ENCODE peak calls at places on chromosomes 5 and 9, in seven cellular contexts. M, U, G, S, Z, Q and I are unnamed samples.

GRCh38 chr5:133399247-133399891 is 213.0 kb downstream of the FSTL4 start:
- DNase-seq in M (no peak), U (no peak), G (no peak), S (no peak), Z (no peak), Q (no peak), I (no peak)

GRCh38 chr9:18499987-18500386 is 26.0 kb downstream of the ADAMTSL1 start:
- DNase-seq in M (no peak), U (no peak), G (no peak), S (no peak), Z (no peak), Q (no peak), I (no peak)

GRCh38 chr5:52838306-52839015 is 50.7 kb downstream of the ITGA1 start:
- DNase-seq in M (no peak), U (no peak), G (no peak), S (no peak), Z (no peak), Q (no peak), I (no peak)

GRCh38 chr9:128136816-128137793 is 9.6 kb upstream of the PTGES2 start:
- DNase-seq in M (no peak), U (peak; percentile 36), G (no peak), S (no peak), Z (no peak), Q (peak; percentile 54), I (no peak)

GRCh38 chr9:112348257-112348992 is 15.0 kb upstream of the PTBP3 start:
- DNase-seq in M (no peak), U (no peak), G (peak; percentile 91), S (no peak), Z (peak; percentile 61), Q (peak; percentile 88), I (no peak)

GRCh38 chr9:138096192-138096845 is 218.7 kb downstream of the CACNA1B start:
- DNase-seq in M (no peak), U (no peak), G (no peak), S (no peak), Z (no peak), Q (no peak), I (no peak)

GRCh38 chr9:4886698-4887097 is 94.0 kb downstream of the RCL1 start:
- DNase-seq in M (peak; percentile 75), U (no peak), G (no peak), S (no peak), Z (no peak), Q (no peak), I (no peak)

GRCh38 chr5:9512452-9512851 is 33.4 kb downstream of the SEMA5A start:
- DNase-seq in M (no peak), U (no peak), G (no peak), S (no peak), Z (no peak), Q (no peak), I (no peak)

GRCh38 chr9:22446950-22447606 is 454 bp downstream of the DMRTA1 start:
- DNase-seq in M (no peak), U (no peak), G (peak; percentile 65), S (no peak), Z (peak; percentile 60), Q (peak; percentile 87), I (no peak)

GRCh38 chr9:76893395-76893932 is 12.4 kb downstream of the PRUNE2 start:
- DNase-seq in M (no peak), U (no peak), G (no peak), S (no peak), Z (no peak), Q (no peak), I (no peak)

GRCh38 chr5:168317521-168318147 is 26.2 kb downstream of the WWC1 start:
- DNase-seq in M (no peak), U (peak; percentile 36), G (no peak), S (no peak), Z (peak; percentile 74), Q (no peak), I (peak; percentile 53)

GRCh38 chr9:2461886-2462285 is 159.7 kb upstream of the VLDLR start:
- DNase-seq in M (no peak), U (no peak), G (no peak), S (no peak), Z (no peak), Q (no peak), I (no peak)

GRCh38 chr5:56557198-56557597 is 258.2 kb upstream of the MAP3K1 start:
- DNase-seq in M (no peak), U (no peak), G (no peak), S (no peak), Z (no peak), Q (no peak), I (no peak)

GRCh38 chr9:136982232-136983051 is at the start of gene LCNL1:
- DNase-seq in M (no peak), U (no peak), G (no peak), S (no peak), Z (no peak), Q (no peak), I (no peak)

GRCh38 chr9:98118640-98119601 is at the start of gene TRIM14:
- DNase-seq in M (no peak), U (peak; percentile 87), G (peak; percentile 85), S (peak; percentile 76), Z (peak; percentile 90), Q (peak; percentile 94), I (no peak)

GRCh38 chr9:71279188-71279739 is 157.8 kb upstream of the TRPM3 start:
- DNase-seq in M (no peak), U (no peak), G (no peak), S (no peak), Z (no peak), Q (no peak), I (no peak)

GRCh38 chr5:125413861-125414260 is 667.4 kb upstream of the ZNF608 start:
- DNase-seq in M (no peak), U (no peak), G (no peak), S (no peak), Z (no peak), Q (no peak), I (no peak)

GRCh38 chr5:149550608-149551226 is 522 bp downstream of the CSNK1A1 start:
- DNase-seq in M (no peak), U (peak; percentile 32), G (peak; percentile 35), S (no peak), Z (peak; percentile 39), Q (no peak), I (no peak)

GRCh38 chr5:135362102-135362501 is 36.9 kb downstream of the MACROH2A1 start:
- DNase-seq in M (no peak), U (no peak), G (no peak), S (no peak), Z (no peak), Q (no peak), I (no peak)

GRCh38 chr5:119274024-119274766 is 81.6 kb upstream of the TNFAIP8 start:
- DNase-seq in M (no peak), U (no peak), G (peak; percentile 42), S (no peak), Z (no peak), Q (no peak), I (no peak)

GRCh38 chr5:119274767-119275130 is 81.1 kb upstream of the TNFAIP8 start:
- DNase-seq in M (no peak), U (no peak), G (no peak), S (no peak), Z (no peak), Q (no peak), I (peak; percentile 15)

GRCh38 chr5:119275146-119275872 is 80.5 kb upstream of the TNFAIP8 start:
- DNase-seq in M (no peak), U (no peak), G (no peak), S (no peak), Z (no peak), Q (no peak), I (no peak)

GRCh38 chr5:119276976-119277375 is 78.8 kb upstream of the TNFAIP8 start:
- DNase-seq in M (no peak), U (no peak), G (no peak), S (no peak), Z (no peak), Q (no peak), I (no peak)

GRCh38 chr5:119275873-119276214 is 80.0 kb upstream of the TNFAIP8 start:
- DNase-seq in M (peak; percentile 75), U (no peak), G (peak; percentile 49), S (no peak), Z (no peak), Q (no peak), I (no peak)
- H3K27ac ChIP-seq in M (peak overlapping the region; percentile 77), U (no peak overlapping the region), G (peak overlapping the region; percentile 59), S (peak overlapping the region; percentile 98), Z (peak overlapping the region; percentile 86), Q (peak overlapping the region; percentile 4), I (no peak overlapping the region)

GRCh38 chr5:140549237-140550144 is 2.0 kb downstream of the EIF4EBP3 start:
- DNase-seq in M (no peak), U (peak; percentile 72), G (peak; percentile 81), S (peak; percentile 88), Z (peak; percentile 71), Q (no peak), I (no peak)
- TF ChIP-seq POLR2AphosphoS5 in M (peak; percentile 61), U (peak; percentile 48), G (peak; percentile 86), S (peak; percentile 20), Z (peak; percentile 33), Q (peak; percentile 31), I (peak; percentile 9)

GRCh38 chr9:107853461-107853860 is 363.9 kb upstream of the KLF4 start:
- DNase-seq in M (no peak), U (no peak), G (no peak), S (no peak), Z (no peak), Q (no peak), I (no peak)

GRCh38 chr9:107852891-107853290 is 363.3 kb upstream of the KLF4 start:
- DNase-seq in M (no peak), U (no peak), G (no peak), S (no peak), Z (no peak), Q (no peak), I (no peak)

GRCh38 chr9:107850653-107851052 is 361.1 kb upstream of the KLF4 start:
- DNase-seq in M (no peak), U (no peak), G (no peak), S (no peak), Z (no peak), Q (no peak), I (no peak)

GRCh38 chr9:107847977-107848376 is 358.4 kb upstream of the KLF4 start:
- DNase-seq in M (no peak), U (no peak), G (no peak), S (no peak), Z (no peak), Q (no peak), I (no peak)

GRCh38 chr9:107848598-107848997 is 359.0 kb upstream of the KLF4 start:
- DNase-seq in M (no peak), U (no peak), G (no peak), S (no peak), Z (no peak), Q (no peak), I (no peak)
- H3K4me3 ChIP-seq in M (no peak overlapping the region), U (no peak overlapping the region), G (no peak overlapping the region), S (peak overlapping the region; percentile 5), Z (no peak overlapping the region), Q (no peak overlapping the region), I (no peak overlapping the region)

DNA sequence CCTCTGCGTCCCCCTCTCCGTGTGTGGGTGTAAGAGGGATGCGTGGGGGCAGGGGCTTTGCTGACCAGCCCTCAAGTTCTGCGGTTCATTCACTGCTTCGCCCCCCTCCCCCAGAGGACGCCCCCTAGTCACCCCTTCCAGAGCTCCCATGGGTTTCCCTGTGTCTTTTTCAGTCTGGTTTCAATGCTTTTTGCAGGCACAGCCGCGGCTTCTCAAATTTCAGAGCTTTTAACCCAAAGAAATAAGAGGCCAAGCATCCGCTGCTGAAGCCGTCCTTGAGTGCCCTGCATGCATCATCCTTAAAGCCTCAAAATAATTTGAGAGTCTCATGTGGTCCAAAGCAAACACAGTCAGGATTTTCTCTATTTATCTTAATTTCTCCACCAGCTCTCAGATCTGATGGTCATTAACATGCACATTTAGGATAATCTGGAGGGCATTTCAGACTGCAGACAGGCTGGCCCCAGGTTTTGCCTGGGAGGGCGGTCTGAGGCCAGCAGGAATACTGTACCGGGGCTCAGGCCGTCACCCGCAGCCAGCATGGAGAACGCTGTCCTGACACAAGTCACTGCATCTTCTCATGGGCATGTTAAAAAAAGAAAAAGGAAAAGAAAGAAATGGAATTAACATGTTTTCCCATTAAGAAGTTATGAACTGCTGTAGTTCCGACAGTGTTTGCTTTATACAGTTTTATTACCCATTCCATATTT is 420.8 kb upstream of the IRX4 start:
- DNase-seq in M (no peak), U (no peak), G (no peak), S (no peak), Z (no peak), Q (no peak), I (no peak)
- H3K27ac ChIP-seq in M (no peak overlapping the region), U (no peak overlapping the region), G (no peak overlapping the region), S (no peak overlapping the region), Z (no peak overlapping the region), Q (no peak overlapping the region), I (no peak overlapping the region)